ENCODE peak calls at places on chromosome 22, in eight cellular contexts. G is ovary, K is fibroblast of lung, F is choroid plexus epithelial cell, Y is left lung, W is neural progenitor cell, P is cardiac fibroblast, T is AG04450. M is an unnamed sample.

GRCh38 chr22:38967451-38968450 is 10.3 kb downstream of the APOBEC3A start:
- DNase-seq in P (no peak), Y (peak), G (no peak), K (no peak), W (no peak), T (no peak), F (no peak), M (no peak)

GRCh38 chr22:46075764-46076531 is 74.4 kb upstream of the PPARA start:
- DNase-seq in G (no peak), T (no peak), K (no peak), W (no peak), F (no peak), Y (peak), P (no peak), M (peak)

GRCh38 chr22:48444320-48445112 is 1383.2 kb downstream of the BRD1 start:
- DNase-seq in Y (no peak), F (no peak), G (no peak), W (no peak), T (no peak), K (peak), P (no peak), M (no peak)

GRCh38 chr22:39308614-39309363 is 10.6 kb downstream of the RPL3 start:
- DNase-seq in P (peak), G (peak), F (peak), W (no peak), K (peak), T (peak), Y (peak), M (peak)

GRCh38 chr22:47356433-47357011 is 594.1 kb downstream of the TBC1D22A start:
- DNase-seq in G (no peak), K (no peak), T (no peak), W (no peak), Y (no peak), F (no peak), P (no peak), M (no peak)

GRCh38 chr22:49849161-49850020 is 4.3 kb upstream of the ZBED4 start:
- DNase-seq in T (no peak), F (no peak), G (no peak), W (no peak), K (no peak), Y (no peak), P (no peak), M (no peak)

GRCh38 chr22:31739795-31740201 is 10.1 kb downstream of the PRR14L start:
- DNase-seq in Y (peak), P (peak), W (no peak), G (no peak), F (peak), K (no peak), T (no peak), M (peak)

GRCh38 chr22:20131593-20131855 is at the start of gene ZDHHC8:
- DNase-seq in Y (no peak), F (no peak), W (no peak), T (no peak), K (peak), G (no peak), P (peak), M (no peak)

GRCh38 chr22:38612217-38613006 is 42.4 kb upstream of the DMC1 start:
- DNase-seq in W (no peak), T (no peak), P (no peak), F (no peak), G (no peak), K (no peak), Y (no peak), M (no peak)

GRCh38 chr22:36212896-36213295 is 11.3 kb upstream of the APOL4 start:
- DNase-seq in W (no peak), G (no peak), Y (no peak), P (no peak), T (no peak), K (no peak), F (no peak), M (no peak)

GRCh38 chr22:50502628-50503474 is 4.7 kb downstream of the LMF2 start:
- DNase-seq in F (no peak), G (peak), W (no peak), K (no peak), Y (no peak), P (no peak), T (no peak), M (no peak)

GRCh38 chr22:21014202-21015050 is 539 bp upstream of the P2RX6 start:
- DNase-seq in P (peak), F (peak), K (peak), T (peak), G (peak), Y (peak), W (peak), M (peak)

GRCh38 chr22:49373289-49373666 is 454.4 kb downstream of the BRD1 start:
- DNase-seq in T (no peak), Y (no peak), K (no peak), P (no peak), F (no peak), G (no peak), W (no peak), M (no peak)

GRCh38 chr22:44326549-44326881 is 13.8 kb upstream of the SHISAL1 start:
- DNase-seq in W (no peak), T (no peak), G (no peak), P (no peak), Y (no peak), K (no peak), F (no peak), M (no peak)
- TF ChIP-seq CTCF in W (no peak), T (no peak), G (no peak), P (no peak), Y (no peak), K (no peak), F (no peak), M (no peak)

DNA sequence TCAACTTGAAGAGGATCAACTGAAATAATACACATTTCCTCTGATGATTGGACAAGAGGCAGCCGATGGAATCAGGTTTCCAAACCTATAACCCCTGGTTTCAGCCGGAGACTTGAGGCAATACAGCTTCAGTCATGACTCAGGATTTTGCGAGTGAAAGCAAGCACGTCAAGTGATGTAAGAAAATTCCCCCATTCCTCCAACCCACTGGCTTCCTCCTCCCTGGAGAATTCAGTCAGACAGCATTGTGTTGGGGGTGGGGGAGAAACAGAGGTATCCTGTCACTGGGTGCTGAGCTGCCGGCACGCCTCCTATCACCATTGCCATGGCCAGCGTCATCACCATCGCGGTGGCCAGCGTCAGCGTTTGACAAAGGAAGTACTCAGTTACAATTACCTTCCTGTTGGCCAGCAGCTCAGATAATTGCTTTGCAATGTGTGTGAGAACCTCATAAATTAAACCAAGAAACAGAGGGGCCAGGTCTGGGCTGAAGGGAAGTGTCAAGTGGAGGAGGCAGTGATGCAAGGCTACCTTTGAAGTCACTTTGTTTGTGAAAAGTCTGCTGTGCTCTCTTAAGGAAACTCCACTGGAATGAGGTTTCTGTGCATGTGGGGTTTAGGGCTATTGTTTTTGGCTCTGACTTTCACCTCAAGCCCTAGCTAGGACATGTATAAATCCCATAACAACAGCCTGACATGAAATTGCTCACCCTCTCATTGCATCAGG is 50.3 kb downstream of the LIF start:
- DNase-seq in G (no peak), K (peak), Y (peak), T (peak), F (peak), P (peak), W (peak), M (peak)
- H3K4me3 ChIP-seq in G (no peak), K (no peak), Y (no peak), T (peak), F (no peak), P (no peak), W (no peak), M (peak)

GRCh38 chr22:30432520-30432919 is 7.0 kb downstream of the MTFP1 start:
- DNase-seq in Y (no peak), W (no peak), K (no peak), G (no peak), T (no peak), F (no peak), P (no peak), M (no peak)

GRCh38 chr22:30433227-30433626 is 7.7 kb downstream of the MTFP1 start:
- DNase-seq in G (no peak), P (no peak), K (no peak), Y (no peak), F (no peak), T (no peak), W (no peak), M (no peak)

GRCh38 chr22:30429887-30430286 is 4.3 kb downstream of the MTFP1 start:
- DNase-seq in P (no peak), T (no peak), G (no peak), Y (no peak), W (no peak), K (no peak), F (no peak), M (no peak)

GRCh38 chr22:30432096-30432495 is 6.5 kb downstream of the MTFP1 start:
- DNase-seq in K (no peak), G (no peak), W (no peak), T (no peak), Y (no peak), F (no peak), P (no peak), M (no peak)

DNA sequence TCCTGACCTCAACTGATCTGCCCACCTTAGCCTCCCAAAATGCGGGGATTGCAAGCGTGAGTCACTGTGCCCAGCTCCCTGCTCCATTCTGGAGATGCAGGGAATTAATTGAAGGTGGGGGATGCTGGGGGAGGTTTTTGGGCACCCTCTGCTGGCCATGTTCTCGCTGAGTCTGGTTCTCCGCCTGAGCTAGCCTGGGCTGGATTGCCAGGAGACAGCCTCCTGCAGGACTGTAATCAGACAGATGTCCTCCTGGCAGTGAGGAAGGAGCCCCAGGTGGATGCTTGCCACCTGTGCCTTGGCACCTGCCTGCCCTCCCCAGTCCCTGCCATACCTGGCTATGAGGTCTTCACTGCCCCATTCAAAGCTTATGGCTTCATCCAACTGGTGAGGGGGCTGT is 5.4 kb downstream of the MTFP1 start:
- DNase-seq in T (no peak), W (no peak), P (no peak), G (no peak), Y (no peak), K (no peak), F (no peak), M (no peak)
- TF ChIP-seq CTCF in T (no peak), W (peak), P (no peak), G (no peak), Y (no peak), K (no peak), F (peak), M (no peak)

GRCh38 chr22:17707526-17707925 is 66.7 kb downstream of the BID start:
- DNase-seq in W (no peak), G (no peak), F (peak), Y (no peak), K (peak), P (peak), T (no peak), M (peak)
- H3K4me3 ChIP-seq in W (no peak), G (no peak), F (peak), Y (no peak), K (peak), P (peak), T (peak), M (peak)

M was measured in fibroblast of the aortic adventitia.